ENCODE peak calls at places on chromosomes 12 and 14, in nine cellular contexts. C, R, G, M, T, U, B, P and N are unnamed samples.

GRCh38 chr14:68316078-68316868 is 476.6 kb downstream of the ZFP36L1 start:
- DNase-seq in M (no peak), G (no peak), B (no peak), R (no peak), P (no peak), T (no peak), U (no peak), C (no peak), N (no peak)

GRCh38 chr14:32134448-32135070 is 57.5 kb downstream of the ARHGAP5 start:
- DNase-seq in T (peak; percentile 84), B (peak; percentile 34), M (no peak), G (no peak), C (peak; percentile 78), R (peak; percentile 19), P (peak; percentile 77), U (no peak), N (no peak)

GRCh38 chr12:124829008-124829707 is 34.5 kb downstream of the SCARB1 start:
- DNase-seq in U (no peak), B (peak; percentile 87), P (peak; percentile 95), C (peak; percentile 96), M (no peak), T (peak; percentile 97), R (peak; percentile 96), G (no peak), N (no peak)

GRCh38 chr14:68877993-68878575 is 85.2 kb upstream of the ZFP36L1 start:
- DNase-seq in G (no peak), R (no peak), B (no peak), P (no peak), C (no peak), M (no peak), U (no peak), T (no peak), N (no peak)

GRCh38 chr12:121748571-121749265 is 36.2 kb downstream of the TMEM120B start:
- DNase-seq in B (peak; percentile 93), M (no peak), T (peak; percentile 88), U (no peak), R (peak; percentile 95), G (no peak), P (peak; percentile 96), C (peak; percentile 84), N (no peak)

GRCh38 chr12:4272014-4272975 is 1.3 kb upstream of the CCND2 start:
- DNase-seq in R (peak; percentile 84), U (peak; percentile 75), B (peak; percentile 86), G (peak; percentile 64), P (no peak), C (no peak), T (no peak), M (no peak), N (peak; percentile 76)

GRCh38 chr12:105317453-105317852 is 13.0 kb upstream of the C12orf75 start:
- DNase-seq in G (no peak), M (no peak), P (peak; percentile 50), R (peak; percentile 85), U (no peak), B (peak; percentile 19), T (peak; percentile 87), C (peak; percentile 82), N (no peak)

GRCh38 chr12:58907326-58907855 is 12.9 kb downstream of the LRIG3 start:
- DNase-seq in C (no peak), P (no peak), G (no peak), B (peak; percentile 52), T (no peak), M (no peak), U (no peak), R (no peak), N (no peak)

GRCh38 chr12:47577213-47577612 is 128.6 kb downstream of the RPAP3 start:
- DNase-seq in B (no peak), M (peak; percentile 67), G (no peak), R (no peak), C (no peak), U (no peak), P (no peak), T (no peak), N (no peak)

GRCh38 chr14:51139221-51139681 is 44.3 kb upstream of the TRIM9 start:
- DNase-seq in P (no peak), B (peak; percentile 13), C (no peak), G (no peak), T (no peak), U (no peak), M (no peak), R (peak; percentile 25), N (no peak)

GRCh38 chr12:12718853-12719252 is 1.7 kb downstream of the CDKN1B start:
- DNase-seq in R (peak; percentile 59), T (peak; percentile 33), B (peak; percentile 54), U (peak; percentile 22), G (no peak), P (peak; percentile 39), M (no peak), C (no peak), N (no peak)

GRCh38 chr14:89673499-89674225 is 256.6 kb upstream of the FOXN3 start:
- DNase-seq in T (peak; percentile 48), G (no peak), R (peak; percentile 52), U (no peak), C (peak; percentile 62), M (no peak), B (peak; percentile 18), P (no peak), N (no peak)

GRCh38 chr12:120999191-121000120 is 16.8 kb downstream of the C12orf43 start:
- DNase-seq in G (no peak), B (peak; percentile 11), C (no peak), M (no peak), R (peak; percentile 57), T (no peak), P (no peak), U (peak; percentile 73), N (no peak)

GRCh38 chr12:84874125-84874824 is 38.3 kb downstream of the SLC6A15 start:
- DNase-seq in U (no peak), P (peak; percentile 62), G (no peak), B (peak; percentile 85), C (peak; percentile 57), M (peak; percentile 31), T (peak; percentile 44), R (peak; percentile 77), N (no peak)